ENCODE peak calls at places on chromosomes 12 and 14, in eight cellular contexts. One of them, this sample, is unnamed.

GRCh38 chr12:67241482-67241881 is 27.7 kb upstream of the CAND1 start:
- DNase-seq in upper lobe of right lung: no peak
- DNase-seq in neuronal stem cell: no peak
- DNase-seq in spleen: no peak
- DNase-seq in suprapubic skin: no peak
- DNase-seq in mesenchymal stem cell: peak; percentile 14
- DNase-seq in SK-N-MC: no peak
- DNase-seq in transverse colon: no peak
- DNase-seq in this sample: peak; percentile 47

GRCh38 chr12:109934026-109934425 is 34.0 kb downstream of the TCHP start:
- DNase-seq in upper lobe of right lung: no peak
- DNase-seq in neuronal stem cell: no peak
- DNase-seq in spleen: no peak
- DNase-seq in suprapubic skin: no peak
- DNase-seq in mesenchymal stem cell: no peak
- DNase-seq in SK-N-MC: no peak
- DNase-seq in transverse colon: no peak
- DNase-seq in this sample: peak; percentile 24

GRCh38 chr14:91119556-91120311 is 5.9 kb downstream of the DGLUCY start:
- DNase-seq in upper lobe of right lung: no peak
- DNase-seq in neuronal stem cell: no peak
- DNase-seq in spleen: no peak
- DNase-seq in suprapubic skin: no peak
- DNase-seq in mesenchymal stem cell: peak; percentile 74
- DNase-seq in SK-N-MC: no peak
- DNase-seq in transverse colon: peak; percentile 50
- DNase-seq in this sample: peak; percentile 91

GRCh38 chr12:91377456-91377855 is 194.8 kb upstream of the DCN start:
- DNase-seq in upper lobe of right lung: no peak
- DNase-seq in neuronal stem cell: no peak
- DNase-seq in spleen: no peak
- DNase-seq in suprapubic skin: no peak
- DNase-seq in mesenchymal stem cell: peak; percentile 6
- DNase-seq in SK-N-MC: no peak
- DNase-seq in transverse colon: no peak
- DNase-seq in this sample: peak; percentile 29

GRCh38 chr14:75831455-75831854 is 150.3 kb downstream of the TGFB3 start:
- DNase-seq in upper lobe of right lung: peak; percentile 86
- DNase-seq in neuronal stem cell: no peak
- DNase-seq in spleen: no peak
- DNase-seq in suprapubic skin: peak; percentile 69
- DNase-seq in mesenchymal stem cell: no peak
- DNase-seq in SK-N-MC: no peak
- DNase-seq in transverse colon: peak; percentile 68
- DNase-seq in this sample: peak; percentile 78

GRCh38 chr12:59452259-59452658 is 143.6 kb upstream of the SLC16A7 start:
- DNase-seq in upper lobe of right lung: no peak
- DNase-seq in neuronal stem cell: no peak
- DNase-seq in spleen: no peak
- DNase-seq in suprapubic skin: no peak
- DNase-seq in mesenchymal stem cell: peak; percentile 67
- DNase-seq in SK-N-MC: no peak
- DNase-seq in transverse colon: no peak
- DNase-seq in this sample: peak; percentile 93

GRCh38 chr12:123958876-123959275 is 13.8 kb downstream of the CCDC92 start:
- DNase-seq in upper lobe of right lung: no peak
- DNase-seq in neuronal stem cell: no peak
- DNase-seq in spleen: no peak
- DNase-seq in suprapubic skin: no peak
- DNase-seq in mesenchymal stem cell: no peak
- DNase-seq in SK-N-MC: no peak
- DNase-seq in transverse colon: no peak
- DNase-seq in this sample: no peak

GRCh38 chr12:69873429-69873828 is 48.4 kb downstream of the MYRFL start:
- DNase-seq in upper lobe of right lung: no peak
- DNase-seq in neuronal stem cell: no peak
- DNase-seq in spleen: no peak
- DNase-seq in suprapubic skin: no peak
- DNase-seq in mesenchymal stem cell: no peak
- DNase-seq in SK-N-MC: no peak
- DNase-seq in transverse colon: no peak
- DNase-seq in this sample: peak; percentile 39

GRCh38 chr12:124411291-124411878 is 116.5 kb downstream of the RFLNA start:
- DNase-seq in upper lobe of right lung: no peak
- DNase-seq in neuronal stem cell: no peak
- DNase-seq in spleen: no peak
- DNase-seq in suprapubic skin: peak; percentile 93
- DNase-seq in mesenchymal stem cell: peak; percentile 93
- DNase-seq in SK-N-MC: no peak
- DNase-seq in transverse colon: peak; percentile 63
- DNase-seq in this sample: peak; percentile 99

GRCh38 chr14:74510211-74510931 is 16.8 kb downstream of the ISCA2 start:
- DNase-seq in upper lobe of right lung: peak; percentile 52
- DNase-seq in neuronal stem cell: no peak
- DNase-seq in spleen: peak; percentile 58
- DNase-seq in suprapubic skin: peak; percentile 59
- DNase-seq in mesenchymal stem cell: peak; percentile 31
- DNase-seq in SK-N-MC: no peak
- DNase-seq in transverse colon: no peak
- DNase-seq in this sample: peak; percentile 80

GRCh38 chr12:2691001-2691339 is 103.8 kb upstream of the FKBP4 start:
- DNase-seq in upper lobe of right lung: no peak
- DNase-seq in neuronal stem cell: peak; percentile 38
- DNase-seq in spleen: peak; percentile 89
- DNase-seq in suprapubic skin: no peak
- DNase-seq in mesenchymal stem cell: peak; percentile 66
- DNase-seq in SK-N-MC: no peak
- DNase-seq in transverse colon: peak; percentile 49
- DNase-seq in this sample: no peak

GRCh38 chr12:21130998-21131397 is at the start of gene SLCO1B1:
- DNase-seq in upper lobe of right lung: no peak
- DNase-seq in neuronal stem cell: no peak
- DNase-seq in spleen: no peak
- DNase-seq in suprapubic skin: no peak
- DNase-seq in mesenchymal stem cell: no peak
- DNase-seq in SK-N-MC: no peak
- DNase-seq in transverse colon: no peak
- DNase-seq in this sample: no peak

GRCh38 chr12:18432211-18432610 is 170.9 kb downstream of the PIK3C2G start:
- DNase-seq in upper lobe of right lung: no peak
- DNase-seq in neuronal stem cell: no peak
- DNase-seq in spleen: no peak
- DNase-seq in suprapubic skin: no peak
- DNase-seq in mesenchymal stem cell: no peak
- DNase-seq in SK-N-MC: no peak
- DNase-seq in transverse colon: no peak
- DNase-seq in this sample: no peak

GRCh38 chr14:100384819-100385813 is 62.0 kb downstream of the SLC25A47 start:
- DNase-seq in upper lobe of right lung: no peak
- DNase-seq in neuronal stem cell: no peak
- DNase-seq in spleen: no peak
- DNase-seq in suprapubic skin: no peak
- DNase-seq in mesenchymal stem cell: peak; percentile 77
- DNase-seq in SK-N-MC: peak; percentile 79
- DNase-seq in transverse colon: no peak
- DNase-seq in this sample: peak; percentile 81

GRCh38 chr14:95362180-95362494 is 42.4 kb upstream of the CLMN start:
- DNase-seq in upper lobe of right lung: no peak
- DNase-seq in neuronal stem cell: no peak
- DNase-seq in spleen: no peak
- DNase-seq in suprapubic skin: no peak
- DNase-seq in mesenchymal stem cell: no peak
- DNase-seq in SK-N-MC: no peak
- DNase-seq in transverse colon: no peak
- DNase-seq in this sample: no peak

GRCh38 chr12:131112016-131112415 is 158.3 kb downstream of the ADGRD1 start:
- DNase-seq in upper lobe of right lung: peak; percentile 2
- DNase-seq in neuronal stem cell: no peak
- DNase-seq in spleen: no peak
- DNase-seq in suprapubic skin: peak; percentile 58
- DNase-seq in mesenchymal stem cell: peak; percentile 3
- DNase-seq in SK-N-MC: no peak
- DNase-seq in transverse colon: no peak
- DNase-seq in this sample: peak; percentile 86

DNA sequence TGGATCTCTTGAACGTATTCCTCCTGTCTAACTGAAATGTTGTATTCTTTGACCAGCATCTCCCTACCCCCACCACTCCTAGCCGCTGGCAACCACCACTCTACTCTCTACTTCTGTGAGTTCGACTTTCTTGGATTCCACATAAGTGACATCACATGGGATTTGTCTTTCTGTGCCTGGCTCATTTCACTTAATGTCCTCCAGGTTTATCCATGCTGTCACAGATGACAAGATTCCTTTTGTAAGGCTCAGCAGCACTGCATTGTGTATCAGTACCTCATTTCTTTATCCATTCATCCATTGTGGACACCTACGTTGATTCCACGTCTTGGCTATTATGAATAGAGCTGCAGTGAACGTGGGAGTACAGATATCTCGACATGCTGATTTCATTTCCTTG is 10.5 kb downstream of the PRKAB1 start:
- DNase-seq in upper lobe of right lung: no peak
- DNase-seq in neuronal stem cell: no peak
- DNase-seq in spleen: no peak
- DNase-seq in suprapubic skin: no peak
- DNase-seq in mesenchymal stem cell: no peak
- DNase-seq in SK-N-MC: no peak
- DNase-seq in transverse colon: no peak
- DNase-seq in this sample: no peak
- H3K36me3 ChIP-seq in upper lobe of right lung: peaks cover 89% of the 10 kb centered on the region
- H3K36me3 ChIP-seq in neuronal stem cell: peaks cover 92% of the 10 kb centered on the region
- H3K36me3 ChIP-seq in spleen: peaks cover 89% of the 10 kb centered on the region
- H3K36me3 ChIP-seq in suprapubic skin: peaks cover 86% of the 10 kb centered on the region
- H3K36me3 ChIP-seq in mesenchymal stem cell: peaks cover 87% of the 10 kb centered on the region
- H3K36me3 ChIP-seq in SK-N-MC: peaks cover 80% of the 10 kb centered on the region
- H3K36me3 ChIP-seq in transverse colon: no peaks in the 10 kb centered on the region
- H3K36me3 ChIP-seq in this sample: peaks cover 45% of the 10 kb centered on the region

GRCh38 chr12:47707905-47708543 is 2.2 kb upstream of the RPAP3 start:
- DNase-seq in upper lobe of right lung: no peak
- DNase-seq in neuronal stem cell: no peak
- DNase-seq in spleen: no peak
- DNase-seq in suprapubic skin: no peak
- DNase-seq in mesenchymal stem cell: no peak
- DNase-seq in SK-N-MC: no peak
- DNase-seq in transverse colon: no peak
- DNase-seq in this sample: no peak

GRCh38 chr12:47705239-47705570 is 625 bp downstream of the RPAP3 start:
- DNase-seq in upper lobe of right lung: no peak
- DNase-seq in neuronal stem cell: no peak
- DNase-seq in spleen: no peak
- DNase-seq in suprapubic skin: no peak
- DNase-seq in mesenchymal stem cell: no peak
- DNase-seq in SK-N-MC: no peak
- DNase-seq in transverse colon: no peak
- DNase-seq in this sample: no peak

GRCh38 chr12:47709277-47710048 is 3.6 kb upstream of the RPAP3 start:
- DNase-seq in upper lobe of right lung: no peak
- DNase-seq in neuronal stem cell: no peak
- DNase-seq in spleen: no peak
- DNase-seq in suprapubic skin: no peak
- DNase-seq in mesenchymal stem cell: no peak
- DNase-seq in SK-N-MC: no peak
- DNase-seq in transverse colon: no peak
- DNase-seq in this sample: peak; percentile 29

GRCh38 chr12:47705571-47706425 is at the start of gene RPAP3:
- DNase-seq in upper lobe of right lung: peak; percentile 99
- DNase-seq in neuronal stem cell: peak; percentile 84
- DNase-seq in spleen: peak; percentile 100
- DNase-seq in suprapubic skin: peak; percentile 98
- DNase-seq in mesenchymal stem cell: peak; percentile 93
- DNase-seq in SK-N-MC: peak; percentile 53
- DNase-seq in transverse colon: peak; percentile 98
- DNase-seq in this sample: peak; percentile 99

DNA sequence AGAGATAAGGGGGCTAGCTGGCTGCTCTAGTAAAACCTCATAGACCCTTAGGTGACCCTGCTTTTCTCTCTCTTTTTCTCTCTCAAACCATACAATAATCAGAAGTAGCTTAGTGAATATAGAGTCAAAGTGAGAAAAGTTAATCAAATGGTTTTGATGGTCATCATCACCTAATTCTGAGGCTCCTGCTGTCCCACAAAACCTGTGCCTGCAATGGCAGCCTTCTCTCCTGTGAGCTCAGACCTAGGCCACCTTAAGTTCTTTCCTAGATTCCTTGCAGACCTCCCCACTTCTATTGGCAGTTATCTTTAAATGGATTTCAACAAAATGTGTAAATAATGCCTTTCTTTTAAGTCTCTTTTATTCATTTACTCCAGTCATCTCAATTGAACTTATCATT is 1.5 kb upstream of the RPAP3 start:
- DNase-seq in upper lobe of right lung: no peak
- DNase-seq in neuronal stem cell: no peak
- DNase-seq in spleen: no peak
- DNase-seq in suprapubic skin: no peak
- DNase-seq in mesenchymal stem cell: no peak
- DNase-seq in SK-N-MC: no peak
- DNase-seq in transverse colon: no peak
- DNase-seq in this sample: no peak
- H3K4me3 ChIP-seq in upper lobe of right lung: no peak overlapping the region
- H3K4me3 ChIP-seq in neuronal stem cell: no peak overlapping the region
- H3K4me3 ChIP-seq in spleen: no peak overlapping the region
- H3K4me3 ChIP-seq in suprapubic skin: no peak overlapping the region
- H3K4me3 ChIP-seq in mesenchymal stem cell: no peak overlapping the region
- H3K4me3 ChIP-seq in SK-N-MC: peak overlapping the region; percentile 5
- H3K4me3 ChIP-seq in transverse colon: peak overlapping the region; percentile 87
- H3K4me3 ChIP-seq in this sample: peak overlapping the region; percentile 89

GRCh38 chr12:56037161-56037560 is 4.6 kb upstream of the RPS26 start:
- DNase-seq in upper lobe of right lung: no peak
- DNase-seq in neuronal stem cell: no peak
- DNase-seq in spleen: no peak
- DNase-seq in suprapubic skin: no peak
- DNase-seq in mesenchymal stem cell: no peak
- DNase-seq in SK-N-MC: no peak
- DNase-seq in transverse colon: no peak
- DNase-seq in this sample: no peak
- H3K36me3 ChIP-seq in upper lobe of right lung: peaks cover 35% of the 10 kb centered on the region
- H3K36me3 ChIP-seq in neuronal stem cell: peaks cover 68% of the 10 kb centered on the region
- H3K36me3 ChIP-seq in spleen: peaks cover 52% of the 10 kb centered on the region
- H3K36me3 ChIP-seq in suprapubic skin: peaks cover 33% of the 10 kb centered on the region
- H3K36me3 ChIP-seq in mesenchymal stem cell: peaks cover 41% of the 10 kb centered on the region
- H3K36me3 ChIP-seq in SK-N-MC: no peaks in the 10 kb centered on the region
- H3K36me3 ChIP-seq in transverse colon: no peaks in the 10 kb centered on the region
- H3K36me3 ChIP-seq in this sample: no peaks in the 10 kb centered on the region

DNA sequence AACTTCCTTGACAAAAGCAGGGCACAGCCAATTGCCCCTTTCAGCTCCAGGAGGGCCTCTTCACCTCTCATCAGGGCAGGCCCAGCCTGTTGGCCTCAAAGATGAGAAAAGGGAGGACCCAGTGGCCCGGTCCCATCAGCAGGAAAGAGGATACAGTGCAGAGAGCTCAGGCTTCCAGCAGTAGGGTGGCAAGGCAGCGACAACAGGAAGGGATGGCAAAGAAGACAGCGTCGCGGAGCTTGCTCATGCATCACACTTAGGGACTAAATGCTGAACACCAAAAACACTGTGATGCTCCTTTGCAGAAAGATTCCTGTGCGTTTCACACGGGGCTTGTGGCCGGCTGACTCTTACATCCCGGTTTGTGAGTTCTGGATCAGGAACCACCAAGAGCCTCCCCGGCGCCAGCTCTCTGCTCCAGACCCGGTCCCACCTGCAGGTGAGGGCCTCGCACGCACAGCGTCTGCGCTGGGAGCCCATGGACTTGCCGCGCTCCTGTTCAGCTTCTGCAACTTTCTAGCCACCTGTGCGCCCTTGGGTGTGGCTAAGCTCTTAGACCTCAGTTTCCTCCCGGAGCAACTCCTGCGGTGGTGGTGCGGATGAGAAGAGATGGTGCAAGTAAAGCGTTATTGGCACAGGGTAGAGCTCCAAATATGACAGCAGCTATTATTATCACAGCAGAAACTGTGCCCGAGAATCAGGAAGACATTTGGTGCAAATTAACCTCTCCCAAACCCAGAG is 15.3 kb upstream of the BCL7A start:
- DNase-seq in upper lobe of right lung: no peak
- DNase-seq in neuronal stem cell: no peak
- DNase-seq in spleen: no peak
- DNase-seq in suprapubic skin: no peak
- DNase-seq in mesenchymal stem cell: no peak
- DNase-seq in SK-N-MC: no peak
- DNase-seq in transverse colon: no peak
- DNase-seq in this sample: no peak
- H3K4me3 ChIP-seq in upper lobe of right lung: no peak overlapping the region
- H3K4me3 ChIP-seq in neuronal stem cell: no peak overlapping the region
- H3K4me3 ChIP-seq in spleen: no peak overlapping the region
- H3K4me3 ChIP-seq in suprapubic skin: no peak overlapping the region
- H3K4me3 ChIP-seq in mesenchymal stem cell: no peak overlapping the region
- H3K4me3 ChIP-seq in SK-N-MC: no peak overlapping the region
- H3K4me3 ChIP-seq in transverse colon: no peak overlapping the region
- H3K4me3 ChIP-seq in this sample: no peak overlapping the region

This sample was measured in GM23248.